ENCODE peak calls at places on chromosomes 6 and 20, in four cellular contexts. Y, S, X and E are unnamed samples.

GRCh38 chr20:32473231-32474008 is 111.7 kb downstream of the NOL4L start:
- DNase-seq in S (no peak), Y (no peak), X (no peak), E (peak)

GRCh38 chr20:46820682-46821081 is 74.0 kb upstream of the EYA2 start:
- DNase-seq in Y (no peak), X (no peak), S (no peak), E (no peak)

GRCh38 chr6:33248643-33248931 is 23.1 kb downstream of the VPS52 start:
- DNase-seq in S (no peak), X (peak), Y (no peak), E (no peak)

GRCh38 chr6:46781478-46782378 is 11.5 kb upstream of the MEP1A start:
- DNase-seq in X (no peak), Y (peak), S (no peak), E (peak)

GRCh38 chr6:157380458-157380778 is 572 bp upstream of the ZDHHC14 start:
- DNase-seq in S (no peak), X (no peak), Y (no peak), E (no peak)

GRCh38 chr6:149566372-149567193 is at the start of gene GINM1:
- DNase-seq in S (no peak), Y (peak), X (no peak), E (peak)

GRCh38 chr6:89475634-89476033 is 42.7 kb downstream of the ANKRD6 start:
- DNase-seq in X (no peak), Y (no peak), S (peak), E (no peak)

GRCh38 chr20:33933469-33933909 is 60.2 kb upstream of the RALY start:
- DNase-seq in Y (peak), S (peak), X (no peak), E (peak)

GRCh38 chr20:20321134-20321533 is 46.8 kb upstream of the INSM1 start:
- DNase-seq in Y (no peak), S (no peak), X (no peak), E (no peak)

GRCh38 chr20:5222919-5223634 is 93.7 kb downstream of the PROKR2 start:
- DNase-seq in X (peak), Y (peak), S (peak), E (peak)

GRCh38 chr20:59428006-59428405 is 127.6 kb downstream of the EDN3 start:
- DNase-seq in X (no peak), S (no peak), Y (no peak), E (no peak)

GRCh38 chr6:107819976-107820551 is 4.0 kb downstream of the SCML4 start:
- DNase-seq in S (peak), X (no peak), Y (no peak), E (peak)

GRCh38 chr6:134446901-134447300 is 129.0 kb upstream of the SGK1 start:
- DNase-seq in X (no peak), Y (no peak), S (no peak), E (no peak)